ENCODE peak calls at places on chromosome 4, in nine cellular contexts. P is NCI-H1048; Z is CD8-positive, alpha-beta memory T cell; S is heart right ventricle; Q is activated T-cell treated with anti-CD3 and anti-CD28 coated beads for 24 hours; C is ACHN; V is left cardiac atrium; G is ovary; T is H9. D is an unnamed sample.

GRCh38 chr4:2289311-2289954 is 27.5 kb upstream of the MXD4 start:
- DNase-seq in V (no peak), G (no peak), Z (no peak), C (no peak), S (no peak), P (no peak), T (peak), Q (no peak), D (no peak)

GRCh38 chr4:139973015-139973414 is 181.0 kb downstream of the MAML3 start:
- DNase-seq in C (peak), Q (no peak), P (no peak), S (no peak), T (no peak), V (no peak), Z (no peak), G (no peak), D (no peak)

GRCh38 chr4:7970031-7970946 is 30.6 kb upstream of the AFAP1 start:
- DNase-seq in Z (peak), C (no peak), G (no peak), T (no peak), S (no peak), Q (no peak), P (no peak), V (peak), D (peak)

GRCh38 chr4:121316091-121316490 is 64.7 kb downstream of the QRFPR start:
- DNase-seq in P (no peak), V (no peak), Q (no peak), S (no peak), T (no peak), Z (no peak), G (no peak), C (no peak), D (no peak)

GRCh38 chr4:179843370-179843769 is 2399.8 kb upstream of the TENM3 start:
- DNase-seq in G (no peak), S (no peak), V (no peak), Q (no peak), P (no peak), Z (no peak), C (no peak), T (no peak), D (no peak)

GRCh38 chr4:168483786-168484185 is 3.5 kb upstream of the DDX60L start:
- DNase-seq in S (no peak), V (no peak), P (no peak), C (no peak), Z (no peak), Q (no peak), T (no peak), G (no peak), D (no peak)

GRCh38 chr4:56772134-56772533 is 49.4 kb downstream of the SPINK2 start:
- DNase-seq in Z (no peak), T (no peak), P (no peak), C (no peak), S (no peak), V (no peak), G (no peak), Q (no peak), D (no peak)

GRCh38 chr4:184168406-184169019 is 49.2 kb downstream of the ENPP6 start:
- DNase-seq in V (peak), T (peak), G (peak), P (peak), C (peak), Z (peak), S (peak), Q (peak), D (peak)

GRCh38 chr4:31237242-31237641 is 517.1 kb downstream of the PCDH7 start:
- DNase-seq in V (no peak), T (no peak), Q (no peak), S (no peak), G (no peak), C (no peak), P (no peak), Z (no peak), D (no peak)

GRCh38 chr4:25837107-25837506 is 25.7 kb downstream of the SEL1L3 start:
- DNase-seq in T (no peak), V (no peak), Q (no peak), G (no peak), S (no peak), C (no peak), P (no peak), Z (no peak), D (no peak)

GRCh38 chr4:43374352-43374751 is 481.8 kb downstream of the GRXCR1 start:
- DNase-seq in Z (no peak), G (no peak), Q (no peak), C (no peak), S (no peak), P (no peak), T (no peak), V (no peak), D (no peak)

GRCh38 chr4:38266616-38267015 is 306.4 kb downstream of the PTTG2 start:
- DNase-seq in T (no peak), G (no peak), Q (no peak), Z (no peak), C (no peak), V (no peak), P (no peak), S (no peak), D (no peak)

GRCh38 chr4:139410312-139410711 is 43.6 kb upstream of the RAB33B start:
- DNase-seq in Z (no peak), S (no peak), Q (no peak), C (no peak), P (no peak), G (no peak), T (no peak), V (no peak), D (no peak)

GRCh38 chr4:15690020-15690809 is 8.6 kb downstream of the FAM200B start:
- DNase-seq in P (peak), T (no peak), V (no peak), G (no peak), Z (no peak), C (peak), S (peak), Q (no peak), D (no peak)

GRCh38 chr4:157128395-157128794 is 52.4 kb downstream of the GLRB start:
- DNase-seq in C (peak), T (no peak), P (no peak), Z (no peak), S (no peak), V (no peak), G (no peak), Q (no peak), D (no peak)

D was measured in CMK.